ENCODE peak calls at places on chromosome 9, in eight cellular contexts. O is HL-60; K is fibroblast of lung; P is GM06990; M is right atrium auricular region; B is CD8-positive, alpha-beta T cell; S is ascending aorta; U is Peyer's patch. X is an unnamed sample. For H3K27me3, the result is how much of the 10 kb centered on the place peaks cover.

GRCh38 chr9:105858284-105858683 is 163.9 kb downstream of the TMEM38B start:
- DNase-seq in O (peak), K (no peak), P (no peak), M (no peak), B (no peak), S (no peak), U (no peak), X (no peak)

GRCh38 chr9:114908104-114908621 is 22.2 kb downstream of the TNFSF8 start:
- DNase-seq in O (no peak), K (peak), P (no peak), M (no peak), B (no peak), S (no peak), U (no peak), X (peak)

GRCh38 chr9:136858844-136859757 is 7.0 kb downstream of the MAMDC4 start:
- DNase-seq in O (no peak), K (peak), P (peak), M (no peak), B (no peak), S (no peak), U (no peak), X (no peak)

GRCh38 chr9:32866292-32866691 is 83.0 kb downstream of the TMEM215 start:
- DNase-seq in O (no peak), K (peak), P (no peak), M (no peak), B (no peak), S (no peak), U (no peak), X (no peak)

GRCh38 chr9:87198716-87199115 is 251.4 kb upstream of the GAS1 start:
- DNase-seq in O (no peak), K (peak), P (no peak), M (no peak), B (no peak), S (no peak), U (no peak), X (no peak)

GRCh38 chr9:81513049-81513448 is 176.3 kb downstream of the TLE1 start:
- DNase-seq in O (no peak), K (no peak), P (no peak), M (no peak), B (no peak), S (no peak), U (no peak), X (no peak)

GRCh38 chr9:135989722-135990467 is 28.7 kb upstream of the UBAC1 start:
- DNase-seq in O (peak), K (no peak), P (no peak), M (no peak), B (peak), S (no peak), U (no peak), X (no peak)

GRCh38 chr9:74521009-74521408 is 23.9 kb downstream of the RORB start:
- DNase-seq in O (no peak), K (peak), P (no peak), M (no peak), B (no peak), S (no peak), U (no peak), X (no peak)

GRCh38 chr9:110626109-110626829 is 42.3 kb upstream of the MUSK start:
- DNase-seq in O (no peak), K (peak), P (peak), M (no peak), B (no peak), S (no peak), U (no peak), X (peak)

GRCh38 chr9:121753802-121754654 is 102.6 kb downstream of the DAB2IP start:
- DNase-seq in O (no peak), K (no peak), P (no peak), M (no peak), B (no peak), S (no peak), U (no peak), X (no peak)
- H3K4me3 ChIP-seq in O (no peak), K (no peak), P (no peak), M (no peak), B (no peak), S (no peak), U (no peak), X (no peak)

GRCh38 chr9:112408285-112408684 is 28.4 kb downstream of the HSDL2 start:
- DNase-seq in O (peak), K (no peak), P (no peak), M (no peak), B (no peak), S (no peak), U (no peak), X (no peak)

GRCh38 chr9:112409758-112410157 is 29.9 kb downstream of the HSDL2 start:
- DNase-seq in O (no peak), K (no peak), P (no peak), M (no peak), B (no peak), S (no peak), U (no peak), X (no peak)

GRCh38 chr9:112408819-112409218 is 28.9 kb downstream of the HSDL2 start:
- DNase-seq in O (peak), K (no peak), P (no peak), M (no peak), B (no peak), S (no peak), U (no peak), X (no peak)

GRCh38 chr9:112411626-112412027 is 31.7 kb downstream of the HSDL2 start:
- DNase-seq in O (no peak), K (no peak), P (no peak), M (no peak), B (no peak), S (no peak), U (no peak), X (peak)
- H3K27me3 ChIP-seq in O (under half), K (under half), P (under half), M (under half), B (under half), S (under half), U (under half), X (under half)

GRCh38 chr9:4574657-4575243 is 84.5 kb downstream of the SLC1A1 start:
- DNase-seq in O (peak), K (no peak), P (no peak), M (no peak), B (no peak), S (no peak), U (no peak), X (no peak)
- TF ChIP-seq CTCF in O (no peak), K (no peak), P (no peak), M (no peak), B (no peak), S (no peak), U (no peak), X (no peak)

GRCh38 chr9:113879318-113879717 is 3.2 kb downstream of the ZNF618 start:
- DNase-seq in O (no peak), K (no peak), P (no peak), M (no peak), B (no peak), S (no peak), U (no peak), X (no peak)
- H3K4me3 ChIP-seq in O (no peak), K (peak), P (no peak), M (no peak), B (no peak), S (peak), U (no peak), X (no peak)

GRCh38 chr9:132545578-132545977 is 36.8 kb upstream of the BARHL1 start:
- DNase-seq in O (no peak), K (no peak), P (no peak), M (no peak), B (no peak), S (no peak), U (no peak), X (no peak)
- H3K27me3 ChIP-seq in O (under half), K (under half), P (under half), M (under half), B (under half), S (under half), U (under half), X (under half)

X was measured in BJ.